ENCODE peak calls at places on chromosomes 3 and 15, in five cellular contexts. One of them, this sample, is unnamed.

GRCh38 chr15:89003865-89004725 is 84.2 kb upstream of the ABHD2 start:
- DNase-seq in keratinocyte: no peak
- DNase-seq in esophagus squamous epithelium: no peak
- DNase-seq in A549: peak; percentile 78
- DNase-seq in GM23248: peak; percentile 61
- DNase-seq in this sample: no peak

GRCh38 chr3:94301346-94301745 is 238.5 kb downstream of the NSUN3 start:
- DNase-seq in A549: no peak
- DNase-seq in esophagus squamous epithelium: no peak
- DNase-seq in keratinocyte: no peak
- DNase-seq in GM23248: peak; percentile 26
- DNase-seq in this sample: no peak

GRCh38 chr3:186930639-186931486 is 537 bp downstream of the ST6GAL1 start:
- DNase-seq in GM23248: peak; percentile 40
- DNase-seq in keratinocyte: no peak
- DNase-seq in A549: peak; percentile 23
- DNase-seq in esophagus squamous epithelium: peak; percentile 22
- DNase-seq in this sample: peak; percentile 78

GRCh38 chr3:23915537-23916108 is 1.2 kb downstream of the NKIRAS1 start:
- DNase-seq in keratinocyte: no peak
- DNase-seq in GM23248: peak; percentile 65
- DNase-seq in A549: no peak
- DNase-seq in esophagus squamous epithelium: no peak
- DNase-seq in this sample: no peak

GRCh38 chr15:94259121-94259776 is 27.9 kb downstream of the MCTP2 start:
- DNase-seq in keratinocyte: no peak
- DNase-seq in esophagus squamous epithelium: no peak
- DNase-seq in GM23248: peak; percentile 6
- DNase-seq in A549: no peak
- DNase-seq in this sample: no peak

GRCh38 chr3:158801200-158801599 is 654 bp upstream of the MFSD1 start:
- DNase-seq in keratinocyte: no peak
- DNase-seq in A549: no peak
- DNase-seq in esophagus squamous epithelium: no peak
- DNase-seq in GM23248: peak; percentile 38
- DNase-seq in this sample: no peak

GRCh38 chr3:62051506-62051905 is 321.8 kb downstream of the FEZF2 start:
- DNase-seq in keratinocyte: no peak
- DNase-seq in GM23248: peak; percentile 47
- DNase-seq in A549: no peak
- DNase-seq in esophagus squamous epithelium: no peak
- DNase-seq in this sample: no peak

GRCh38 chr3:108548304-108548703 is 37.9 kb upstream of the MYH15 start:
- DNase-seq in keratinocyte: no peak
- DNase-seq in A549: no peak
- DNase-seq in esophagus squamous epithelium: no peak
- DNase-seq in GM23248: peak; percentile 54
- DNase-seq in this sample: no peak

GRCh38 chr3:10319251-10319650 is 1.7 kb downstream of the SEC13 start:
- DNase-seq in esophagus squamous epithelium: no peak
- DNase-seq in A549: no peak
- DNase-seq in keratinocyte: no peak
- DNase-seq in GM23248: no peak
- DNase-seq in this sample: no peak

GRCh38 chr3:9280477-9281219 is 31.2 kb upstream of the SRGAP3 start:
- DNase-seq in esophagus squamous epithelium: no peak
- DNase-seq in keratinocyte: no peak
- DNase-seq in GM23248: peak; percentile 53
- DNase-seq in A549: no peak
- DNase-seq in this sample: no peak

GRCh38 chr15:77614251-77614806 is 18.4 kb downstream of the LINGO1 start:
- DNase-seq in esophagus squamous epithelium: no peak
- DNase-seq in keratinocyte: no peak
- DNase-seq in A549: no peak
- DNase-seq in GM23248: no peak
- DNase-seq in this sample: no peak

GRCh38 chr15:84981711-84982300 is at the start of gene PDE8A:
- DNase-seq in keratinocyte: no peak
- DNase-seq in A549: peak; percentile 63
- DNase-seq in esophagus squamous epithelium: no peak
- DNase-seq in GM23248: peak; percentile 83
- DNase-seq in this sample: peak; percentile 67

GRCh38 chr3:77530870-77531269 is 491.0 kb downstream of the ROBO2 start:
- DNase-seq in esophagus squamous epithelium: no peak
- DNase-seq in GM23248: peak; percentile 71
- DNase-seq in A549: no peak
- DNase-seq in keratinocyte: no peak
- DNase-seq in this sample: no peak

GRCh38 chr3:117743962-117744361 is 1034.4 kb downstream of the TUSC7 start:
- DNase-seq in GM23248: no peak
- DNase-seq in keratinocyte: no peak
- DNase-seq in A549: no peak
- DNase-seq in esophagus squamous epithelium: no peak
- DNase-seq in this sample: no peak

GRCh38 chr3:23859012-23859743 is 53.4 kb downstream of the UBE2E1 start:
- DNase-seq in esophagus squamous epithelium: no peak
- DNase-seq in keratinocyte: no peak
- DNase-seq in A549: no peak
- DNase-seq in GM23248: peak; percentile 71
- DNase-seq in this sample: no peak

GRCh38 chr3:98839846-98840245 is 61.6 kb downstream of the DCBLD2 start:
- DNase-seq in A549: no peak
- DNase-seq in keratinocyte: no peak
- DNase-seq in esophagus squamous epithelium: no peak
- DNase-seq in GM23248: peak; percentile 35
- DNase-seq in this sample: no peak

GRCh38 chr15:39270976-39271375 is 309.9 kb upstream of the THBS1 start:
- DNase-seq in A549: no peak
- DNase-seq in GM23248: peak; percentile 100
- DNase-seq in keratinocyte: no peak
- DNase-seq in esophagus squamous epithelium: no peak
- DNase-seq in this sample: no peak

GRCh38 chr3:104629038-104629437 is 737.7 kb upstream of the ALCAM start:
- DNase-seq in GM23248: peak; percentile 86
- DNase-seq in keratinocyte: peak; percentile 11
- DNase-seq in A549: no peak
- DNase-seq in esophagus squamous epithelium: no peak
- DNase-seq in this sample: no peak
- H3K27ac ChIP-seq in GM23248: peak overlapping the region; percentile 47
- H3K27ac ChIP-seq in keratinocyte: peak overlapping the region; percentile 3
- H3K27ac ChIP-seq in A549: no peak overlapping the region
- H3K27ac ChIP-seq in esophagus squamous epithelium: no peak overlapping the region
- H3K27ac ChIP-seq in this sample: no peak overlapping the region

DNA sequence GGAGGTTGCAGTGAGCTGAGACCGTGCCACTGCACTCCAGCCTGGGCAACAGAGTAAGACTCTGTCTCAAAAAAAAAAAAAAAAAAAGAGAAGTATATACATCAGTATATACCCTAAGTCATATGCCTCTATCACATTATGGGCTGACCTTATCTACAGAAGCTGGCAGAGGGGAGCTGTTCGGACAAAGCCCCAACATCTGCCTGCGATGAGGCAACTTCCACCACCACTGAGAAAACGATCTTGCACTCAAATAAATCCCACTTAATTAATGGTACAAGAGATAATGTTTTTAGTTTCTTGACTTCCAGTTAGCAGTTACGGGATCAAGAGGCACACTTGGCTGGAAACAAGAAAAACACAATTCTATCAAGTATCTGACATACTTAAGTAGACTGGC is 2.2 kb downstream of the GLT8D1 start:
- DNase-seq in esophagus squamous epithelium: no peak
- DNase-seq in A549: no peak
- DNase-seq in GM23248: no peak
- DNase-seq in keratinocyte: no peak
- DNase-seq in this sample: no peak
- H3K4me3 ChIP-seq in esophagus squamous epithelium: no peak overlapping the region
- H3K4me3 ChIP-seq in A549: no peak overlapping the region
- H3K4me3 ChIP-seq in GM23248: peak overlapping the region; percentile 99
- H3K4me3 ChIP-seq in keratinocyte: no peak overlapping the region
- H3K4me3 ChIP-seq in this sample: no peak overlapping the region

GRCh38 chr15:69855172-69855562 is 242.6 kb downstream of the TLE3 start:
- DNase-seq in keratinocyte: no peak
- DNase-seq in esophagus squamous epithelium: no peak
- DNase-seq in A549: no peak
- DNase-seq in GM23248: no peak
- DNase-seq in this sample: no peak
- H3K27ac ChIP-seq in keratinocyte: no peak overlapping the region
- H3K27ac ChIP-seq in esophagus squamous epithelium: no peak overlapping the region
- H3K27ac ChIP-seq in A549: no peak overlapping the region
- H3K27ac ChIP-seq in GM23248: peak overlapping the region; percentile 95
- H3K27ac ChIP-seq in this sample: no peak overlapping the region

GRCh38 chr15:75820206-75820605 is 23.0 kb upstream of the UBE2Q2 start:
- DNase-seq in keratinocyte: no peak
- DNase-seq in GM23248: no peak
- DNase-seq in A549: no peak
- DNase-seq in esophagus squamous epithelium: no peak
- DNase-seq in this sample: no peak

GRCh38 chr15:75815811-75816719 is 27.2 kb upstream of the UBE2Q2 start:
- DNase-seq in esophagus squamous epithelium: no peak
- DNase-seq in keratinocyte: no peak
- DNase-seq in A549: no peak
- DNase-seq in GM23248: peak; percentile 50
- DNase-seq in this sample: no peak

GRCh38 chr15:75821946-75822345 is 21.3 kb upstream of the UBE2Q2 start:
- DNase-seq in esophagus squamous epithelium: no peak
- DNase-seq in GM23248: no peak
- DNase-seq in A549: no peak
- DNase-seq in keratinocyte: no peak
- DNase-seq in this sample: no peak

GRCh38 chr15:75814794-75815193 is 28.5 kb upstream of the UBE2Q2 start:
- DNase-seq in GM23248: no peak
- DNase-seq in A549: no peak
- DNase-seq in keratinocyte: no peak
- DNase-seq in esophagus squamous epithelium: no peak
- DNase-seq in this sample: no peak

GRCh38 chr15:75817151-75817935 is 25.9 kb upstream of the UBE2Q2 start:
- DNase-seq in A549: no peak
- DNase-seq in esophagus squamous epithelium: no peak
- DNase-seq in keratinocyte: no peak
- DNase-seq in GM23248: peak; percentile 51
- DNase-seq in this sample: peak; percentile 12
- H3K4me3 ChIP-seq in A549: peak overlapping the region; percentile 10
- H3K4me3 ChIP-seq in esophagus squamous epithelium: no peak overlapping the region
- H3K4me3 ChIP-seq in keratinocyte: no peak overlapping the region
- H3K4me3 ChIP-seq in GM23248: peak overlapping the region; percentile 59
- H3K4me3 ChIP-seq in this sample: no peak overlapping the region